ENCODE peak calls at places on chromosomes 13 and 19, in five cellular contexts. L, D, C, U and R are unnamed samples.
A peak's percentile ranks its signal among the peaks of the same experiment; 100 is the strongest.

GRCh38 chr13:75618308-75618707 is 17.8 kb upstream of the LMO7 start:
- DNase-seq in L (no peak), D (no peak), C (no peak), U (no peak), R (no peak)

GRCh38 chr19:40284501-40285352 is at the start of gene AKT2:
- DNase-seq in L (no peak), D (no peak), C (peak; percentile 66), U (no peak), R (peak; percentile 66)

GRCh38 chr19:50921391-50922315 is 10.5 kb upstream of the KLK4 start:
- DNase-seq in L (peak; percentile 38), D (no peak), C (no peak), U (no peak), R (no peak)

GRCh38 chr13:22173605-22174004 is 502.7 kb downstream of the FGF9 start:
- DNase-seq in L (peak; percentile 24), D (no peak), C (peak; percentile 3), U (no peak), R (no peak)

GRCh38 chr19:49441210-49441959 is at the start of gene SLC17A7:
- DNase-seq in L (peak; percentile 40), D (peak; percentile 70), C (no peak), U (no peak), R (peak; percentile 63)

GRCh38 chr13:97028441-97029299 is 34.4 kb upstream of the OXGR1 start:
- DNase-seq in L (peak; percentile 76), D (no peak), C (peak; percentile 76), U (peak; percentile 21), R (peak; percentile 33)

GRCh38 chr19:58562126-58563033 is 4.0 kb upstream of the UBE2M start:
- DNase-seq in L (peak; percentile 55), D (peak; percentile 83), C (peak; percentile 61), U (no peak), R (peak; percentile 36)

GRCh38 chr13:31069808-31070544 is 91.7 kb downstream of the HSPH1 start:
- DNase-seq in L (peak; percentile 20), D (no peak), C (no peak), U (no peak), R (no peak)

GRCh38 chr13:93847162-93847561 is 620.6 kb downstream of the GPC6 start:
- DNase-seq in L (peak; percentile 80), D (no peak), C (peak; percentile 69), U (no peak), R (no peak)

GRCh38 chr13:97659602-97660001 is 225.6 kb downstream of the RAP2A start:
- DNase-seq in L (no peak), D (no peak), C (peak; percentile 59), U (no peak), R (no peak)

GRCh38 chr19:49581007-49581508 is at the start of gene PRRG2:
- DNase-seq in L (peak; percentile 69), D (peak; percentile 77), C (no peak), U (peak; percentile 62), R (no peak)

DNA sequence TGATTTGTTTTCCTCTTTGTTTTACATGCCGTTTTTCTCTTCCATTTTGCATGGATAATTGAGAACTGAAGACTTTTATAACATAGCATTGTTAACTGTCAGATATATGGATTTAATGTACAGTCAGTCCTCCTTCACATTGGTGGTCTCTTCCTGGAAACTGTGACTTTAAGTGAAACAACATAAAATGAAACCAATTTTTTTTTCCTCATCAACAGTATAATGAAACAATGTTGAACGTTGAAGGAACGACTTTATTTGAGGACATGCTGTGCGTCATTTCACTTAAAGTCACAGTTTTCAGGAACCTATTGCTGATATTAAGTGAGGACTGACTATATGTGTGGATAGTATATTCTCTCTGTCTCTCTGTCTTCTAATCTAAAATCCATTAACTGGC is 54.7 kb downstream of the COG3 start:
- DNase-seq in L (no peak), D (no peak), C (no peak), U (no peak), R (no peak)
- H3K27ac ChIP-seq in L (no peak overlapping the region), D (no peak overlapping the region), C (no peak overlapping the region), U (no peak overlapping the region), R (no peak overlapping the region)

DNA sequence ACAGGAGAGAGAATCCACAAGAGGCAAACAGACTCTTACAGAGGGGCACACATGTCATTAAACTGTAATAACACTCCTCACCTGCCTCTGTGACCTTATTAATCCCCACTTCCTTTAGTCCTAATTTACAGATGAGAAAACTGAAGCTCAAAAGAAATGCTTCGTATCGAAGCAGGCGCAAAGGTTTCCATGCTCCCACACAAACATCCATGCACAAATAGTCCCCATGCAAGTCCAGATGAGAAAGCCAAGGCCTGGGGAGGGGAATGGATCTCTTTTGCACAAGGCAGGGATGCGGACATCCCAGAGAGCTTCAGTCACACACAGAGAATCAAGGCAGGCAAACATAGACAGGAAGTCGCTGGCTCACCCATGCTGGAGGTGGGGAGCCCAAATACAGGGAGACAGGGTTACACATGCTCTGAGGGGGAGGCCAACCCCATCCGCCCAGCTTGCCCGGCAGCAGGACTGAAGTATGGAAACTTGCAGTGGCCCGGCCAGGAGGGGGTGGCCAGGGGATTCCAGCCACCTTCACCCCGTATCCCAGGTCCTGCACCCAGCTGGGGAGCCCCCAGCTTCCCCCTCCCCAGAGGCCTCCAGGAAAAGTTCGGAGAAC is 468 bp downstream of the S1PR5 start:
- DNase-seq in L (no peak), D (no peak), C (no peak), U (no peak), R (no peak)
- H3K4me1 ChIP-seq in L (peaks cover 13% of the 10 kb centered on the region), D (peaks cover 11% of the 10 kb centered on the region), C (no peaks in the 10 kb centered on the region), U (no peaks in the 10 kb centered on the region), R (peaks cover 36% of the 10 kb centered on the region)

GRCh38 chr13:32538621-32539246 is at the start of gene N4BP2L2:
- DNase-seq in L (peak; percentile 95), D (peak; percentile 93), C (peak; percentile 99), U (peak; percentile 94), R (peak; percentile 90)
- TF ChIP-seq CTCF in L (peak; percentile 45), D (no peak), C (peak; percentile 45), U (no peak), R (peak; percentile 53)

GRCh38 chr19:48025480-48025879 is 18.4 kb downstream of the CABP5 start:
- DNase-seq in L (no peak), D (no peak), C (no peak), U (no peak), R (no peak)

GRCh38 chr19:48029431-48029830 is 14.4 kb downstream of the CABP5 start:
- DNase-seq in L (no peak), D (no peak), C (no peak), U (no peak), R (no peak)

GRCh38 chr19:48023011-48023410 is 20.9 kb downstream of the CABP5 start:
- DNase-seq in L (no peak), D (no peak), C (no peak), U (no peak), R (no peak)

GRCh38 chr19:48023518-48023917 is 20.4 kb downstream of the CABP5 start:
- DNase-seq in L (no peak), D (no peak), C (no peak), U (no peak), R (no peak)
- H3K27ac ChIP-seq in L (no peak overlapping the region), D (no peak overlapping the region), C (no peak overlapping the region), U (no peak overlapping the region), R (no peak overlapping the region)

GRCh38 chr13:110521296-110521680 is 40.2 kb downstream of the RAB20 start:
- DNase-seq in L (no peak), D (no peak), C (no peak), U (no peak), R (no peak)
- H3K4me1 ChIP-seq in L (peaks cover 18% of the 10 kb centered on the region), D (peaks cover 21% of the 10 kb centered on the region), C (peaks cover 20% of the 10 kb centered on the region), U (peaks cover 12% of the 10 kb centered on the region), R (peaks cover 60% of the 10 kb centered on the region)

GRCh38 chr13:109699628-109700071 is 86.7 kb downstream of the IRS2 start:
- DNase-seq in L (no peak), D (no peak), C (no peak), U (no peak), R (no peak)
- TF ChIP-seq CTCF in L (no peak), D (no peak), C (no peak), U (no peak), R (no peak)

GRCh38 chr19:30029721-30030510 is 87.9 kb downstream of the URI1 start:
- DNase-seq in L (peak; percentile 91), D (no peak), C (no peak), U (no peak), R (no peak)
- H3K27ac ChIP-seq in L (peak overlapping the region; percentile 99), D (no peak overlapping the region), C (no peak overlapping the region), U (no peak overlapping the region), R (no peak overlapping the region)

DNA sequence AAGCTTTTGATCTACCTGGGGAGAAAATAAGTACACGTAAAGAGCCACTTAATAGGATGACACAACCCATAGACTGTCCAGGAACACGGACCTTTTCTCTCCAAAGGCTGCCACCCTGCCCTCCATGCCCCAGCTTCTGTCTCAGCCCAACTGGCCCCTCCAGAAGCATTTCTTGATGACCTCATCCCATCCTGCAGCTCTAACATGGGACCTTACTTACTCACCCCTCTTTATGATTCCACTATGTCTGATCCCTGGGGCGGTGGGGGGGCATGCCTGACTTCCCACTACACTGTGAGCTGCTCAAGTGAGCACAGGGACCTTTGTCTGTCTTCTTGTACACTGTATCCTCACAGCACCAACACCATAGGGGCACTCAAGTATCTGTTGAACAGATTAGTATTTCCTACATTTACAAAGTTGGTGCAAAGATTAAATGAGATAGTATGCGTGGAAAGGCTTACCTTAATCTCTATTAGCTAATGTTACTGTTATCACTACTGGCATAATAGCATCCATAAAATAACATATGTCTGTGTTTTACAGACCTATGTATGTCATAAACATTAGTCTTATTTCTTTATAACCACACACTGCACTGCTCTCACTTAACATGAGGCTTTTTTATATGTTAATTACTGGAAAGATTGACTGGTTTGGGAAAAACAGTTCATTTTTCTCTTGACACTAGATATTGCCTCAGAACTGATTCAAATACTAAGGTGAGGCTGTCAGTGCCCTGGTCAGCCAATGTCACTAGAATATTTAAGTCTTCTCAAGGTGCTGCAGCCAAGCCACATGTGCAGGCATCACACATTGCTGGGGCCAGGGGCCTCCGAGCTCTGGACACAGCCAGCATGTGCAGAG is 100.9 kb downstream of the FOXO1 start:
- DNase-seq in L (no peak), D (no peak), C (no peak), U (no peak), R (no peak)
- H3K4me1 ChIP-seq in L (no peaks in the 10 kb centered on the region), D (peaks cover 20% of the 10 kb centered on the region), C (peaks cover 18% of the 10 kb centered on the region), U (peaks cover 4% of the 10 kb centered on the region), R (peaks cover 94% of the 10 kb centered on the region)

GRCh38 chr19:54035215-54036178 is 28.2 kb downstream of the VSTM1 start:
- DNase-seq in L (peak; percentile 91), D (no peak), C (peak; percentile 91), U (no peak), R (no peak)

GRCh38 chr19:54026656-54027055 is 35.2 kb downstream of the CACNG6 start:
- DNase-seq in L (no peak), D (no peak), C (no peak), U (no peak), R (no peak)

GRCh38 chr19:54029930-54030490 is 33.7 kb downstream of the VSTM1 start:
- DNase-seq in L (peak; percentile 94), D (no peak), C (peak; percentile 79), U (no peak), R (peak; percentile 31)

GRCh38 chr19:54030895-54031586 is 32.7 kb downstream of the VSTM1 start:
- DNase-seq in L (peak; percentile 72), D (no peak), C (peak; percentile 34), U (no peak), R (no peak)
- TF ChIP-seq CTCF in L (peak; percentile 90), D (no peak), C (peak; percentile 60), U (no peak), R (peak; percentile 40)